ENCODE peak calls at places on chromosomes 1 and 21, in four cellular contexts. F is activated T-cell treated with anti-CD3 and anti-CD28 coated beads for 48 hours; E is stimulated activated CD4-positive, alpha-beta T cell treated with anti-CD3 and anti-CD28 coated beads, TNF-alpha, amount 100 ng/mL, for 48 hours; T is IMR-90. K is an unnamed sample.

GRCh38 chr1:240790851-240791250 is 178.9 kb upstream of the GREM2 start:
- DNase-seq in T (peak), F (no peak), E (no peak), K (no peak)

GRCh38 chr1:159443063-159443750 is 3.7 kb downstream of the OR10J1 start:
- DNase-seq in E (no peak), T (no peak), F (no peak), K (no peak)

GRCh38 chr21:46253610-46254124 is 25.1 kb upstream of the LSS start:
- DNase-seq in E (peak), F (peak), T (peak), K (peak)

GRCh38 chr1:156601892-156602291 is 613 bp upstream of the GPATCH4 start:
- DNase-seq in E (no peak), T (no peak), F (no peak), K (no peak)

GRCh38 chr1:245179706-245180105 is 24.9 kb downstream of the KIF26B start:
- DNase-seq in F (no peak), E (no peak), T (no peak), K (no peak)

GRCh38 chr1:113617438-113618141 is 141.7 kb downstream of the PHTF1 start:
- DNase-seq in F (no peak), T (peak), E (no peak), K (no peak)

GRCh38 chr1:109783436-109783835 is 19.7 kb upstream of the EPS8L3 start:
- DNase-seq in T (peak), F (no peak), E (no peak), K (no peak)

GRCh38 chr1:1602941-1603506 is 3.1 kb upstream of the FNDC10 start:
- DNase-seq in F (no peak), E (no peak), T (no peak), K (no peak)

GRCh38 chr1:156368889-156369684 is at the start of gene RHBG:
- DNase-seq in F (no peak), T (peak), E (no peak), K (peak)

GRCh38 chr1:11145741-11146140 is 43.4 kb upstream of the ANGPTL7 start:
- DNase-seq in T (no peak), F (no peak), E (no peak), K (no peak)

GRCh38 chr1:214331827-214332423 is 51.0 kb downstream of the SMYD2 start:
- DNase-seq in F (peak), E (peak), T (peak), K (peak)

GRCh38 chr21:45262041-45262581 is 25.6 kb downstream of the POFUT2 start:
- DNase-seq in T (no peak), F (no peak), E (no peak), K (no peak)

GRCh38 chr1:190373705-190374336 is 103.8 kb downstream of the BRINP3 start:
- DNase-seq in E (no peak), T (peak), F (no peak), K (peak)

GRCh38 chr1:47459263-47459788 is 21.5 kb downstream of the FOXD2 start:
- DNase-seq in E (no peak), F (no peak), T (no peak), K (no peak)

GRCh38 chr1:203041351-203041932 is 15.2 kb downstream of the PPFIA4 start:
- DNase-seq in F (no peak), E (no peak), T (no peak), K (no peak)

GRCh38 chr1:219882116-219882515 is 46.2 kb downstream of the SLC30A10 start:
- DNase-seq in T (no peak), E (no peak), F (no peak), K (no peak)

GRCh38 chr1:101259744-101260148 is 22.9 kb downstream of the S1PR1 start:
- DNase-seq in E (no peak), F (no peak), T (peak), K (peak)

GRCh38 chr1:49686107-49686506 is 337.6 kb downstream of the AGBL4 start:
- DNase-seq in T (no peak), E (no peak), F (no peak), K (no peak)

GRCh38 chr1:209132736-209133467 is 450.6 kb upstream of the CAMK1G start:
- DNase-seq in E (no peak), F (no peak), T (no peak), K (no peak)

GRCh38 chr1:62362061-62362951 is 43.1 kb upstream of the KANK4 start:
- DNase-seq in E (no peak), F (no peak), T (no peak), K (no peak)

GRCh38 chr1:97906567-97907228 is 14.1 kb downstream of the DPYD start:
- DNase-seq in F (no peak), E (no peak), T (peak), K (peak)

GRCh38 chr1:228158690-228159665 is 6.6 kb upstream of the IBA57 start:
- DNase-seq in T (no peak), F (no peak), E (no peak), K (no peak)

GRCh38 chr1:184745929-184746583 is 8.6 kb downstream of the EDEM3 start:
- DNase-seq in T (no peak), F (no peak), E (no peak), K (no peak)

GRCh38 chr1:246647513-246647912 is 76.7 kb upstream of the SCCPDH start:
- DNase-seq in E (no peak), F (no peak), T (peak), K (no peak)

GRCh38 chr1:229380514-229381160 is 37.8 kb upstream of the CCSAP start:
- DNase-seq in F (no peak), T (no peak), E (no peak), K (no peak)

GRCh38 chr1:39269791-39270342 is 65.4 kb downstream of the MACF1 start:
- DNase-seq in T (peak), E (no peak), F (no peak), K (no peak)

GRCh38 chr21:21067375-21067774 is 69.2 kb downstream of the NCAM2 start:
- DNase-seq in F (no peak), E (no peak), T (no peak), K (no peak)